ENCODE peak calls at places on chromosomes 3 and 15, in four cellular contexts. W is K562, A is HepG2, C is GM12878. B is an unnamed sample.

GRCh38 chr15:47218295-47218694 is 499.0 kb upstream of the SEMA6D start:
- DNase-seq in C (no peak), W (no peak), A (no peak), B (no peak)

GRCh38 chr3:174016186-174016585 is 618.6 kb downstream of the NLGN1 start:
- DNase-seq in W (no peak), C (no peak), A (no peak), B (no peak)

GRCh38 chr3:147392083-147392916 is 14.0 kb downstream of the ZIC4 start:
- DNase-seq in W (no peak), C (no peak), A (no peak), B (no peak)

GRCh38 chr3:11954312-11954934 is 49.8 kb upstream of the SYN2 start:
- DNase-seq in A (no peak), W (no peak), C (no peak), B (no peak)

GRCh38 chr3:18335202-18335601 is 89.9 kb downstream of the SATB1 start:
- DNase-seq in C (no peak), A (no peak), W (no peak), B (no peak)

GRCh38 chr15:101491739-101492640 is 2.5 kb upstream of the PCSK6 start:
- DNase-seq in C (no peak), A (no peak), W (no peak), B (peak; percentile 48)

GRCh38 chr3:149462653-149463052 is 11.8 kb upstream of the TM4SF4 start:
- DNase-seq in A (no peak), C (no peak), W (no peak), B (no peak)

GRCh38 chr3:102240720-102241119 is 194.1 kb upstream of the ZPLD1 start:
- DNase-seq in C (no peak), W (no peak), A (no peak), B (no peak)

GRCh38 chr15:62453356-62453755 is 288.3 kb upstream of the C2CD4B start:
- DNase-seq in W (no peak), C (no peak), A (no peak), B (no peak)

GRCh38 chr15:83380682-83381081 is 66.5 kb upstream of the SH3GL3 start:
- DNase-seq in A (peak; percentile 37), W (peak; percentile 29), C (peak; percentile 13), B (peak; percentile 21)

GRCh38 chr3:181933052-181933618 is 221.4 kb downstream of the SOX2 start:
- DNase-seq in A (no peak), W (no peak), C (peak; percentile 45), B (no peak)

GRCh38 chr15:34610388-34610787 is 26.9 kb upstream of the GOLGA8B start:
- DNase-seq in C (no peak), A (no peak), W (no peak), B (peak; percentile 4)

GRCh38 chr3:106071306-106071705 is 202.5 kb upstream of the CBLB start:
- DNase-seq in W (no peak), A (no peak), C (no peak), B (no peak)

GRCh38 chr15:90101969-90102890 is at the start of gene IDH2:
- DNase-seq in C (no peak), W (peak; percentile 97), A (peak; percentile 48), B (peak; percentile 96)

GRCh38 chr15:70190965-70191364 is 93.2 kb upstream of the TLE3 start:
- DNase-seq in W (no peak), A (no peak), C (no peak), B (no peak)

GRCh38 chr3:184395320-184395660 is 15.4 kb downstream of the CHRD start:
- DNase-seq in A (no peak), W (no peak), C (no peak), B (no peak)

GRCh38 chr15:84023636-84024035 is 211.9 kb upstream of the GOLGA6L4 start:
- DNase-seq in C (no peak), W (peak; percentile 61), A (peak; percentile 24), B (peak; percentile 39)

GRCh38 chr3:172659246-172660002 is 51.4 kb downstream of the NCEH1 start:
- DNase-seq in W (no peak), A (no peak), C (no peak), B (no peak)

GRCh38 chr3:158381274-158381868 is 189.6 kb upstream of the MLF1 start:
- DNase-seq in C (no peak), W (no peak), A (no peak), B (no peak)

GRCh38 chr15:35673093-35673573 is 127.2 kb upstream of the DPH6 start:
- DNase-seq in A (peak; percentile 39), W (peak; percentile 28), C (no peak), B (no peak)

GRCh38 chr3:134543113-134543512 is 57.3 kb downstream of the CEP63 start:
- DNase-seq in C (no peak), W (no peak), A (no peak), B (no peak)

GRCh38 chr15:23690450-23690852 is 3.3 kb upstream of the NDN start:
- DNase-seq in W (no peak), C (no peak), A (peak; percentile 93), B (no peak)

GRCh38 chr3:71010731-71011455 is 572.6 kb downstream of the FOXP1 start:
- DNase-seq in A (no peak), W (peak; percentile 37), C (peak; percentile 20), B (no peak)

GRCh38 chr15:30922469-30923311 is 19.0 kb downstream of the FAN1 start:
- DNase-seq in A (peak; percentile 12), W (no peak), C (no peak), B (no peak)

GRCh38 chr3:140421884-140422283 is 256.0 kb upstream of the TRIM42 start:
- DNase-seq in C (no peak), W (no peak), A (no peak), B (no peak)

GRCh38 chr15:71231678-71232224 is 116.5 kb downstream of the THSD4 start:
- DNase-seq in C (no peak), A (no peak), W (no peak), B (no peak)

GRCh38 chr15:39213385-39213840 is 367.5 kb upstream of the THBS1 start:
- DNase-seq in W (peak; percentile 15), A (peak; percentile 94), C (no peak), B (no peak)

GRCh38 chr3:189631373-189631408 is at the start of gene TP63:
- DNase-seq in A (no peak), C (no peak), W (no peak), B (no peak)

GRCh38 chr3:16290007-16290826 is 25.2 kb downstream of the OXNAD1 start:
- DNase-seq in A (peak; percentile 37), W (peak; percentile 55), C (no peak), B (peak; percentile 36)

GRCh38 chr3:16286672-16287604 is 21.9 kb downstream of the OXNAD1 start:
- DNase-seq in W (peak; percentile 32), A (no peak), C (no peak), B (no peak)

GRCh38 chr3:16289144-16289889 is 24.3 kb downstream of the OXNAD1 start:
- DNase-seq in C (no peak), W (peak; percentile 37), A (no peak), B (no peak)

GRCh38 chr3:16288664-16289063 is 23.7 kb downstream of the OXNAD1 start:
- DNase-seq in W (no peak), A (no peak), C (no peak), B (no peak)

DNA sequence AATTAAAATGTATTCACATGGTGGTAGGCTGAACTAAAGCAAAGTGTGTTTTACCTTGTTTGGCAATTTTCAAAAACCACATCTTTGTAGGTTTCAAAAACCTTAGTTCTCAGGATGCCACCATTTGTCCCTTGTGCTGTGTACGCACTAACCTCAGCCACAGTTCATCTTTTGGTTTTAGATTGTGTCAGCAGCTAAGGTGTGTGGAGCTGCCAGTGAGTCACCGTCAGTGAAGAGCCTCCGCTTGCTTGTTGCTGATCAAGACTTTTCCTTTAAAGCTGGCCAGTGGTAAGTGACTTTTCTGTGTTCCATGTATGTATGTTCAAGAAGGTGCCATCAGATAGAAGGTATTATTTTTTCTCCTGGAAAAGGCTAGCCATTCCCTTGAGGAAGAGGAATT is 21.1 kb downstream of the OXNAD1 start:
- DNase-seq in W (no peak), A (no peak), C (no peak), B (no peak)
- TF ChIP-seq SP1 in W (no peak), A (no peak), C (no peak), B (no peak)

DNA sequence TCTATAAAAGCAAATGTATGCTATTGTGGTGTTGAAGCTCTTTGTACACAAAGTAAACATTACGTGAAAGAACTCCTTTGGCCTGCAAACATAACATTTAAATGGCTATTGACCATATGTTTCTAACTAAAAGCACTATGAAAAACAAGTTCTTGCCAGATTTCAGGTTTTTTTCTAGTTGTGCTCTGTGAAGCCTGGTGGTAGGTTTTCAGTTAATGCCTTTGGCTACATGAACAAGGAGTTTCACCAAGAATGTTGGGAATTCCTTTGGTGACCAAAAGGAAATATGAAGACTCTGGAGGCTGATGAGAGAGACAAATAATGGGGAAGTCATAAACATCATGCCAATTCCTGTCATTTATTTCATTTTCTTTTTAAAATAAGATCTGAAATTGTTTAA is 66.0 kb downstream of the RBMS3 start:
- DNase-seq in C (no peak), A (no peak), W (no peak), B (no peak)
- TF ChIP-seq FOXK2 in C (no peak), A (no peak), W (no peak), B (no peak)

GRCh38 chr3:136982520-136983138 is 24.8 kb downstream of the IL20RB start:
- DNase-seq in A (no peak), C (no peak), W (no peak), B (no peak)
- TF ChIP-seq FOXM1 in A (no peak), C (no peak), W (no peak), B (no peak)

GRCh38 chr3:169744332-169745054 is 20.4 kb downstream of the TERC start:
- DNase-seq in C (no peak), W (no peak), A (no peak), B (peak; percentile 28)
- TF ChIP-seq SP1 in C (no peak), W (no peak), A (no peak), B (no peak)

GRCh38 chr3:132164469-132165092 is 129.8 kb upstream of the CPNE4 start:
- DNase-seq in W (no peak), C (no peak), A (peak; percentile 4), B (no peak)

GRCh38 chr3:132154619-132155018 is 119.8 kb upstream of the CPNE4 start:
- DNase-seq in C (no peak), W (no peak), A (no peak), B (no peak)

GRCh38 chr3:132161608-132162007 is 126.8 kb upstream of the CPNE4 start:
- DNase-seq in C (no peak), A (no peak), W (no peak), B (no peak)

GRCh38 chr3:132160218-132160617 is 125.4 kb upstream of the CPNE4 start:
- DNase-seq in C (no peak), W (no peak), A (no peak), B (no peak)
- TF ChIP-seq FOXK2 in C (no peak), W (no peak), A (no peak), B (no peak)

B was measured in HEK293T.